ENCODE peak calls at places on chromosome 15, in five cellular contexts. One of them, this sample, is unnamed.

GRCh38 chr15:45180201-45180600 is 7.6 kb downstream of the SHF start:
- DNase-seq in SK-N-SH: peak; percentile 5
- DNase-seq in BE2C: no peak
- DNase-seq in heart left ventricle: no peak
- DNase-seq in prostate gland: no peak
- DNase-seq in this sample: peak; percentile 11

GRCh38 chr15:51331141-51331540 is 7.3 kb downstream of the CYP19A1 start:
- DNase-seq in SK-N-SH: no peak
- DNase-seq in BE2C: no peak
- DNase-seq in heart left ventricle: no peak
- DNase-seq in prostate gland: no peak
- DNase-seq in this sample: no peak

GRCh38 chr15:80561500-80561899 is 133.6 kb upstream of the ABHD17C start:
- DNase-seq in SK-N-SH: no peak
- DNase-seq in BE2C: no peak
- DNase-seq in heart left ventricle: no peak
- DNase-seq in prostate gland: no peak
- DNase-seq in this sample: no peak

GRCh38 chr15:101482526-101483371 is 6.8 kb downstream of the PCSK6 start:
- DNase-seq in SK-N-SH: no peak
- DNase-seq in BE2C: no peak
- DNase-seq in heart left ventricle: no peak
- DNase-seq in prostate gland: no peak
- DNase-seq in this sample: no peak

GRCh38 chr15:74196175-74196574 is 6.4 kb downstream of the STRA6 start:
- DNase-seq in SK-N-SH: no peak
- DNase-seq in BE2C: peak; percentile 88
- DNase-seq in heart left ventricle: no peak
- DNase-seq in prostate gland: peak; percentile 7
- DNase-seq in this sample: peak; percentile 71

GRCh38 chr15:98085003-98085639 is 124.6 kb downstream of the ARRDC4 start:
- DNase-seq in SK-N-SH: peak; percentile 44
- DNase-seq in BE2C: peak; percentile 38
- DNase-seq in heart left ventricle: no peak
- DNase-seq in prostate gland: peak; percentile 36
- DNase-seq in this sample: peak; percentile 77

GRCh38 chr15:75620043-75620775 is 5.3 kb downstream of the SNUPN start:
- DNase-seq in SK-N-SH: no peak
- DNase-seq in BE2C: no peak
- DNase-seq in heart left ventricle: no peak
- DNase-seq in prostate gland: no peak
- DNase-seq in this sample: no peak

GRCh38 chr15:81253846-81254245 is 57.2 kb downstream of the IL16 start:
- DNase-seq in SK-N-SH: no peak
- DNase-seq in BE2C: no peak
- DNase-seq in heart left ventricle: no peak
- DNase-seq in prostate gland: no peak
- DNase-seq in this sample: no peak

GRCh38 chr15:38414351-38414750 is 39.6 kb upstream of the FAM98B start:
- DNase-seq in SK-N-SH: peak; percentile 54
- DNase-seq in BE2C: peak; percentile 32
- DNase-seq in heart left ventricle: peak; percentile 56
- DNase-seq in prostate gland: no peak
- DNase-seq in this sample: peak; percentile 67

GRCh38 chr15:100124936-100125626 is 216.7 kb downstream of the ADAMTS17 start:
- DNase-seq in SK-N-SH: no peak
- DNase-seq in BE2C: no peak
- DNase-seq in heart left ventricle: no peak
- DNase-seq in prostate gland: no peak
- DNase-seq in this sample: no peak

GRCh38 chr15:83734487-83734886 is 80.6 kb downstream of the ADAMTSL3 start:
- DNase-seq in SK-N-SH: no peak
- DNase-seq in BE2C: no peak
- DNase-seq in heart left ventricle: no peak
- DNase-seq in prostate gland: no peak
- DNase-seq in this sample: no peak

GRCh38 chr15:61063875-61064320 is 165.2 kb downstream of the RORA start:
- DNase-seq in SK-N-SH: no peak
- DNase-seq in BE2C: no peak
- DNase-seq in heart left ventricle: no peak
- DNase-seq in prostate gland: no peak
- DNase-seq in this sample: no peak

GRCh38 chr15:41235929-41236328 is 4.9 kb downstream of the CHP1 start:
- DNase-seq in SK-N-SH: no peak
- DNase-seq in BE2C: no peak
- DNase-seq in heart left ventricle: no peak
- DNase-seq in prostate gland: no peak
- DNase-seq in this sample: no peak

GRCh38 chr15:34616613-34617012 is 33.2 kb upstream of the GOLGA8B start:
- DNase-seq in SK-N-SH: no peak
- DNase-seq in BE2C: peak; percentile 20
- DNase-seq in heart left ventricle: no peak
- DNase-seq in prostate gland: no peak
- DNase-seq in this sample: peak; percentile 11

GRCh38 chr15:38050529-38050928 is 116.1 kb downstream of the TMCO5A start:
- DNase-seq in SK-N-SH: no peak
- DNase-seq in BE2C: no peak
- DNase-seq in heart left ventricle: no peak
- DNase-seq in prostate gland: no peak
- DNase-seq in this sample: no peak

GRCh38 chr15:88716543-88717341 is 77.9 kb downstream of the ISG20 start:
- DNase-seq in SK-N-SH: no peak
- DNase-seq in BE2C: no peak
- DNase-seq in heart left ventricle: no peak
- DNase-seq in prostate gland: no peak
- DNase-seq in this sample: no peak

GRCh38 chr15:55289573-55290360 is at the start of gene RAB27A:
- DNase-seq in SK-N-SH: peak; percentile 85
- DNase-seq in BE2C: peak; percentile 77
- DNase-seq in heart left ventricle: peak; percentile 85
- DNase-seq in prostate gland: peak; percentile 73
- DNase-seq in this sample: no peak

DNA sequence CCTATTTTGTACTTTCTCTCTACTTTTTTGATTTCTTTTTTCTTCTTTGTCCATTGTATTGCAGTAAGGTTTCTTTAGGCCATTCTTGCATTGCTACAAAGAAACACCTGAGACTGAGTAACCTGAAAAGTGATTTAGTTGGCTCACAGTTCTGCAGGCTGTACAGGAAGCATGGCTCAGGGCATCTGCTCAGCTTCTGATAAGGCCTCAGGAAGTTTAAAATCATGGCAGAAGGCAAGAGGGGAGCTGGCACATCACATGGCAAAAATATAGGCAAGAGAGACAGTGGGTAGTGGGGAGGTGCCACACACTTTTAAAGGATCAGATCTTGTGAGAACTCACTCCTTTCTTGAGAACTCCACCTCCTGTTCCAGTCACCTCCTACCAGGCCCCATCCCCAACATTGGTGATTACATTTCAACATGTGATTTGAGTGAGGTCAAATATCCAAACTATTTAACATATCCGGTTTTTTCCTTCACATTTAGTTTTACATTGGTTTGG is 29.1 kb upstream of the SKOR1 start:
- DNase-seq in SK-N-SH: no peak
- DNase-seq in BE2C: no peak
- DNase-seq in heart left ventricle: no peak
- DNase-seq in prostate gland: no peak
- DNase-seq in this sample: no peak
- H3K4me3 ChIP-seq in SK-N-SH: no peak overlapping the region
- H3K4me3 ChIP-seq in BE2C: no peak overlapping the region
- H3K4me3 ChIP-seq in heart left ventricle: no peak overlapping the region
- H3K4me3 ChIP-seq in prostate gland: no peak overlapping the region
- H3K4me3 ChIP-seq in this sample: no peak overlapping the region

GRCh38 chr15:59993041-59993750 is 10.9 kb upstream of the FOXB1 start:
- DNase-seq in SK-N-SH: peak; percentile 8
- DNase-seq in BE2C: no peak
- DNase-seq in heart left ventricle: no peak
- DNase-seq in prostate gland: no peak
- DNase-seq in this sample: no peak

GRCh38 chr15:59991919-59992318 is 12.2 kb upstream of the FOXB1 start:
- DNase-seq in SK-N-SH: no peak
- DNase-seq in BE2C: no peak
- DNase-seq in heart left ventricle: no peak
- DNase-seq in prostate gland: no peak
- DNase-seq in this sample: no peak

GRCh38 chr15:59994855-59995557 is 9.1 kb upstream of the FOXB1 start:
- DNase-seq in SK-N-SH: peak; percentile 29
- DNase-seq in BE2C: no peak
- DNase-seq in heart left ventricle: no peak
- DNase-seq in prostate gland: no peak
- DNase-seq in this sample: no peak

GRCh38 chr15:59995568-59996349 is 8.4 kb upstream of the FOXB1 start:
- DNase-seq in SK-N-SH: peak; percentile 10
- DNase-seq in BE2C: no peak
- DNase-seq in heart left ventricle: no peak
- DNase-seq in prostate gland: no peak
- DNase-seq in this sample: no peak

GRCh38 chr15:59993950-59994401 is 10.1 kb upstream of the FOXB1 start:
- DNase-seq in SK-N-SH: peak; percentile 33
- DNase-seq in BE2C: no peak
- DNase-seq in heart left ventricle: no peak
- DNase-seq in prostate gland: no peak
- DNase-seq in this sample: no peak
- TF ChIP-seq CTCF in SK-N-SH: no peak
- TF ChIP-seq CTCF in BE2C: peak; percentile 22
- TF ChIP-seq CTCF in heart left ventricle: no peak
- TF ChIP-seq CTCF in prostate gland: no peak
- TF ChIP-seq CTCF in this sample: no peak

DNA sequence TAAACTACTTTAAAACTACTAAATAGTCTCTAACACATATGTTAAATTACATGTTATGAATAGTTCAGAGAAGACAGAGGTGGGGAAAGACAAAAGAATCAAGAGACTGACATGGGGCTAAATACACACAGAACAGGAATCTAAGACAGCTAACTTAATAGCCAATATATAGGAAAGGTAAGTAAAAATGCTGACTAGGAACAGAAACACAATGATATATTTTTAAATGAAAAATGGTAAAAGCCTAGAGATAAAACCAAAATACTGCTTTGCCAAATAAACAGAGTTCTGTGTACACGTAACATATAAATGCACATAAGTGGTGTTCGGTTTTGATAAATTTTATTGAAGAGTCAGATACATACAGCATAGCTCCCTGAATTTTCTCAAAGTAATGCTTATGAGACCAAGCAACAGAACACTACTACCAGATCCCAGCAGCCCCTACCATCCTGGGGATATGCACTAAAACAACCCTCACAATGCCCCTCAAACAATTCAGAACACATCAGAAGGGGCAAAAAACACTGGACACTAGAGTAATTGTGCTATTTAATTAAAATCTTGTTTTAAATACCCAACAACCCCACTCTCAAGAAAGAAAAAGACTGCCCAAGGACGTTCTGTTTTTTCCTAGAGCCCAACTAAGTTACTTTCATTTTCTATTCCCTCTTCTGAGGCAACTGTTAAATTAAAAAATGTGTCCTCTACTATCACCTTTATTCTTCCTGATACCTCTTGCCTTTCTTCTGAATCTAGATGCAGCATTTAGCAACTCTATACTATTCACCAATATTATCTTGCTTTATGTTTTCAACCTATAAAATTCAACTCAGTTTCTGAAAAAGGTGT is 121.1 kb downstream of the ADAM10 start:
- DNase-seq in SK-N-SH: no peak
- DNase-seq in BE2C: no peak
- DNase-seq in heart left ventricle: no peak
- DNase-seq in prostate gland: no peak
- DNase-seq in this sample: no peak
- H3K4me3 ChIP-seq in SK-N-SH: peak overlapping the region; percentile 22
- H3K4me3 ChIP-seq in BE2C: no peak overlapping the region
- H3K4me3 ChIP-seq in heart left ventricle: peak overlapping the region; percentile 40
- H3K4me3 ChIP-seq in prostate gland: peak overlapping the region; percentile 9
- H3K4me3 ChIP-seq in this sample: no peak overlapping the region

GRCh38 chr15:93081399-93081798 is 7.6 kb downstream of the RGMA start:
- DNase-seq in SK-N-SH: no peak
- DNase-seq in BE2C: no peak
- DNase-seq in heart left ventricle: no peak
- DNase-seq in prostate gland: no peak
- DNase-seq in this sample: no peak
- TF ChIP-seq CTCF in SK-N-SH: no peak
- TF ChIP-seq CTCF in BE2C: no peak
- TF ChIP-seq CTCF in heart left ventricle: no peak
- TF ChIP-seq CTCF in prostate gland: no peak
- TF ChIP-seq CTCF in this sample: no peak